ENCODE peak calls at places on chromosomes 2 and 18, in nine cellular contexts. W is transverse colon, E is stomach, T is IMR-90, R is adrenal gland, J is heart left ventricle, G is Peyer's patch, N is ovary, Q is A549. L is an unnamed sample.

GRCh38 chr2:109268916-109269315 is 139.9 kb downstream of the SH3RF3 start:
- DNase-seq in R (no peak), G (no peak), J (no peak), W (no peak), Q (no peak), E (no peak), N (no peak), T (no peak), L (no peak)

GRCh38 chr2:53211201-53211774 is 556.3 kb upstream of the CHAC2 start:
- DNase-seq in R (no peak), E (no peak), T (no peak), G (no peak), Q (no peak), W (no peak), N (no peak), J (no peak), L (no peak)

GRCh38 chr2:38274286-38275276 is 102.5 kb downstream of the ATL2 start:
- DNase-seq in R (peak), N (peak), T (peak), G (no peak), E (no peak), W (no peak), J (no peak), Q (peak), L (no peak)

GRCh38 chr2:151976945-151977353 is 121.9 kb downstream of the CACNB4 start:
- DNase-seq in T (no peak), E (no peak), J (no peak), N (no peak), G (no peak), R (no peak), Q (no peak), W (no peak), L (no peak)

GRCh38 chr2:42795871-42796301 is 3.5 kb upstream of the HAAO start:
- DNase-seq in E (no peak), Q (no peak), W (no peak), N (no peak), G (no peak), R (no peak), J (peak), T (peak), L (no peak)

GRCh38 chr2:184444217-184444616 is 154.1 kb upstream of the ZNF804A start:
- DNase-seq in G (no peak), W (no peak), E (no peak), T (no peak), N (no peak), J (no peak), Q (no peak), R (no peak), L (no peak)

GRCh38 chr2:20663196-20664070 is 3.5 kb upstream of the GDF7 start:
- DNase-seq in Q (no peak), R (no peak), J (no peak), E (no peak), G (no peak), W (no peak), T (no peak), N (no peak), L (no peak)

GRCh38 chr2:107475859-107476258 is 350.8 kb upstream of the RGPD4 start:
- DNase-seq in R (no peak), E (no peak), T (no peak), J (no peak), W (no peak), G (no peak), N (no peak), Q (no peak), L (no peak)

GRCh38 chr18:10056506-10056905 is 142.7 kb downstream of the VAPA start:
- DNase-seq in W (no peak), Q (no peak), J (no peak), E (no peak), G (no peak), R (no peak), T (no peak), N (no peak), L (no peak)

GRCh38 chr18:10054366-10054765 is 140.6 kb downstream of the VAPA start:
- DNase-seq in N (no peak), Q (no peak), T (no peak), W (no peak), E (no peak), G (no peak), J (no peak), R (no peak), L (no peak)

GRCh38 chr18:10053861-10054260 is 140.0 kb downstream of the VAPA start:
- DNase-seq in E (no peak), Q (no peak), N (no peak), W (no peak), T (no peak), G (no peak), J (no peak), R (no peak), L (no peak)

GRCh38 chr18:10057401-10057800 is 143.6 kb downstream of the VAPA start:
- DNase-seq in E (no peak), G (no peak), T (no peak), W (no peak), R (no peak), J (no peak), N (no peak), Q (no peak), L (no peak)

GRCh38 chr18:10055125-10055750 is 141.4 kb downstream of the VAPA start:
- DNase-seq in W (no peak), Q (no peak), E (no peak), N (no peak), J (no peak), R (no peak), T (no peak), G (no peak), L (no peak)
- TF ChIP-seq POLR2A in W (no peak), Q (no peak), E (no peak), N (no peak), J (no peak), R (no peak), T (no peak), G (no peak), L (no peak)

DNA sequence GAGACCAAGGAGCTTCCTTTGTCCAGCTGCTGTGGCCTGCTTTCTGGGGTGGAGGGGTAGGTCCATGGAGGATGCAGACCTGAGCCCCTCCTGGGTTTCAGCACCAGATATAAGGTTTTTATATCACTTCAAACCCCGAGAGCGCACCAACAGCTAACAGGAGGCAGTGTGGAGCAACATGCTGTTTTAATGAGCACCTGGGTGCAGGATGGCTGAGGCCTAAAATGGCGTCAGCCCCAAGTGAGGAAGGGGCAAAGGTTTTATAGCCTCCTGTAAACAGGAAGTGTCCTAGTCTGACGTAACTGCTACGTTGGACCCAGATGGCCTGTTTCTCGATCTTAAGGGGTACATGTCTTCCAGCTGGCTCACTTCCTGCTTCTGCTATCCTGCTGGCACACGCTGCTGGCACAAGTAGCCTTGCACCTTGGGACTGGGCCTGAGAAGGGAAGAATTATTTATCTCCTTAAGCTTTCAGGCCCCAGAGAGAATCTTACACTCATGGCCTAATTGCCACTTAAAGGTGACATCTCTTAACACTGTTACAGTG is 11.4 kb upstream of the REG1B start:
- DNase-seq in G (no peak), J (no peak), R (no peak), Q (no peak), N (no peak), E (no peak), T (no peak), W (no peak), L (no peak)
- TF ChIP-seq POLR2A in G (no peak), J (no peak), R (no peak), Q (no peak), N (no peak), E (no peak), T (no peak), W (no peak), L (no peak)

GRCh38 chr18:3451166-3451988 is 1.4 kb downstream of the TGIF1 start:
- DNase-seq in E (peak), Q (no peak), R (peak), J (peak), T (peak), W (peak), N (peak), G (peak), L (peak)
- TF ChIP-seq POLR2A in E (no peak), Q (no peak), R (peak), J (no peak), T (peak), W (peak), N (peak), G (peak), L (peak)

DNA sequence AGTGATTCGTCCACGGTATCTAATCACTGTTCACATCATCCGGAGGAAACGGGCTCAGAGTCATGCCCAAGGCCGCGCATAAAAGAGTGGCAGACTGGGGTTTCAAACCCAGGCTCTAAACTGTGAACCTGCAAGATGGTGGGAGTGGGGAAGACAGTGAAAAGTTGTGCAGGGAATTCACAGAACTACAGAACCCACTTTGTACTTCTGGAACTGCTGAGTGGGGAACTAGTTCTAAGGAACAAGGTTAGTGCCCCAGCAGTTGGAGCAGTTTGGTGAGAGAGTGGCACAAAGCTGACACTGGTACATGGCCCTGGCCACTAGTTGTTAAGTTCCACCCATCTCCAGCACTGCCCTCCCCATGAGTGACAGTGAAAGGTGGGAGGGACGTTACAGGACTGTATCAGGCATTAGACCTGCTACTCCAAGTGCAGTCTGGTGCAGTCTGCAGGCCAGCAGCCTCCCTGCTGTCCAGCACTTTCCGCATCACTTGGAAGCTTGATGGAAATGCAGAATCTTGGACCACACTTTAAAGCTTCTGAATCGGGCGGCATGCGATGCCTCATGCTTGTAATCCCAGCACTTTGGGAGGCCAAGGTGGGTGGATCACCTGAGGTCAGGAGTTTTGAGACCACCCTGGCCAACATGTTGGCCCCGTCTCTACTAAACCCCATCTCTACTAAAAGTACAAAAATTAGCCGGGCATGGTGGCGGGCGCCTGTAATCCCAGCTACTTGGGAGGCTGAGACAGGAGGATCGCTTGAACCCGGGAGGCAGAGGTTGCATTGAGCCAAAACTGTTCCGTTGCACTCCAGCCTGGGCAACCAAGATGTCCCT is 47.3 kb downstream of the C2orf42 start:
- DNase-seq in T (peak), J (peak), N (peak), R (peak), Q (no peak), G (peak), E (peak), W (peak), L (no peak)
- TF ChIP-seq POLR2A in T (no peak), J (no peak), N (no peak), R (peak), Q (peak), G (peak), E (no peak), W (no peak), L (no peak)

DNA sequence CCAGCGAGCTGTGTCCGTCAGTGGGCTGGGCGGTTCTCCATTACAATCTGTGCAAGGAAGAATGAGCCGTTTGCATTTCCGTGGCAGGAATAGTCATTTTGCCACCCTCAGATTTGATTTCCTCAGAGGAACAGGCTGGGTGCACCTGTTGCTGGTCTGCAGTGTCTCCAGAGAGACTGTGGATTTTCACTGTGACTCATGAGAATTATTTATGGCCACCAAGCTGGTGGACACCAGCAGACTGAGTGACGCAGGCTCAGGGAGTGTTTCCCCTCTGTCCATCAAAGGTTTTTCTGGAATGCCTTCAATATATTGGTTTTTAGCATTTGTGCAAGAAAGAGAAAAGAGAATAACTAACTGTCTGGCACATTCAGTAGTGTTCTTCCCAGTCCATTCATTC is 39.7 kb downstream of the PRKCE start:
- DNase-seq in T (no peak), N (no peak), G (no peak), J (no peak), R (no peak), W (no peak), Q (no peak), E (no peak), L (no peak)
- TF ChIP-seq POLR2A in T (no peak), N (no peak), G (no peak), J (no peak), R (no peak), W (no peak), Q (no peak), E (no peak), L (no peak)

DNA sequence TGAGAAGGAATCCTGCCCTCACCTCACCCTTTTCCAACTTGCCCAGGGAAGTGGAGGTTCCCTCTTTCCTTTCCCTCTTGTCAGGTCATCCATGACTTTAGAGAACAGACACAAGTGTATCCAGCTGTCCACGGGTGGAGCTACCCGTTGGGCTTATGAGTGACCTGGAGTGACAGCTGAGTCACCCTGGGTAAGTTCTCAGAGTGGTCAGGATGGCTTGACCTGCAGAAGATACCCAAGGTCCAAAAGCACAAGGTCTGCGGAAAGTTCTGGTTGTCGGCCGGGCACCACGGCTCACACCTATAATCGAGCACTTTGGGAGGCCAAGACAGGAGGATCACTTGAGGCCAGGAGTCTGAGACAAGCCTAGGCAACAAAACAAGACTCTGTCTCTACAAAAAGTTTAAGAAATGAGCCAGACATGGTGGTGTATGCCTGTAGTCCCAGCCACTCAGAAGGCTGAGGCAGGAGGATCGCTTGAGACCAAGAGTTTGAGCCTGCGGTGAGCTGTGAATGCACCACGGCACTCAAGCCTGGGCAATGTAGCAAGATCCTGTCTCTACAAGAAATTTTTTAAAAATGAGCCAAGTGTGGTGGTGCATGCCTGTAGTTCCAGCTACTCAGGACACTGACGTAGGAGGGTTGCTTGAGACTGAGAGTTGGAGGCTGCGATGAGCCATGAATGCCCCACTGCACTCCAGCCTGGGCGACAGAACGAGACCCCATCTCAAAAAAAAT is 14.0 kb upstream of the CNDP1 start:
- DNase-seq in W (no peak), R (no peak), E (peak), J (no peak), T (no peak), N (no peak), G (no peak), Q (no peak), L (no peak)
- TF ChIP-seq POLR2A in W (no peak), R (no peak), E (no peak), J (no peak), T (no peak), N (no peak), G (no peak), Q (no peak), L (no peak)

GRCh38 chr2:166802475-166802874 is 85.8 kb upstream of the XIRP2 start:
- DNase-seq in J (no peak), G (no peak), N (no peak), W (no peak), E (no peak), T (no peak), R (no peak), Q (no peak), L (no peak)
- TF ChIP-seq POLR2A in J (no peak), G (no peak), N (no peak), W (no peak), E (no peak), T (no peak), R (no peak), Q (no peak), L (no peak)